ENCODE peak calls at places on chromosomes 5 and 9, in five cellular contexts. X, R, N, F and E are unnamed samples.

GRCh38 chr5:109388407-109388806 is 21.4 kb downstream of the PJA2 start:
- DNase-seq in X (peak; percentile 32), R (no peak), N (no peak), F (no peak), E (no peak)

GRCh38 chr5:74766348-74766886 is 500 bp downstream of the GFM2 start:
- DNase-seq in X (peak; percentile 73), R (peak; percentile 72), N (no peak), F (peak; percentile 57), E (peak; percentile 41)

GRCh38 chr9:12813533-12813932 is 38.7 kb downstream of the LURAP1L start:
- DNase-seq in X (no peak), R (no peak), N (no peak), F (no peak), E (no peak)

GRCh38 chr9:112035166-112035816 is 138.7 kb downstream of the UGCG start:
- DNase-seq in X (no peak), R (no peak), N (no peak), F (no peak), E (no peak)

GRCh38 chr5:68656936-68657857 is 436.6 kb upstream of the SLC30A5 start:
- DNase-seq in X (peak; percentile 17), R (no peak), N (no peak), F (no peak), E (no peak)

GRCh38 chr5:81980598-81981260 is 8.9 kb downstream of the ATG10 start:
- DNase-seq in X (no peak), R (no peak), N (no peak), F (no peak), E (no peak)

GRCh38 chr9:80467632-80468031 is 895.9 kb downstream of the TLE4 start:
- DNase-seq in X (no peak), R (no peak), N (no peak), F (no peak), E (no peak)

GRCh38 chr9:97237951-97238851 is 69.3 kb upstream of the CCDC180 start:
- DNase-seq in X (peak; percentile 88), R (peak; percentile 36), N (peak; percentile 70), F (peak; percentile 75), E (peak; percentile 42)

GRCh38 chr9:20658677-20659473 is 25.2 kb upstream of the FOCAD start:
- DNase-seq in X (peak; percentile 10), R (no peak), N (no peak), F (no peak), E (no peak)

GRCh38 chr5:154166901-154167791 is 23.4 kb upstream of the GALNT10 start:
- DNase-seq in X (no peak), R (no peak), N (no peak), F (no peak), E (no peak)

GRCh38 chr9:38196721-38197120 is 127.7 kb upstream of the SHB start:
- DNase-seq in X (no peak), R (no peak), N (no peak), F (no peak), E (no peak)

GRCh38 chr9:116337015-116337414 is 183.4 kb downstream of the PAPPA start:
- DNase-seq in X (peak; percentile 24), R (no peak), N (no peak), F (no peak), E (no peak)

GRCh38 chr5:53431665-53432064 is 48.8 kb upstream of the FST start:
- DNase-seq in X (no peak), R (no peak), N (no peak), F (no peak), E (no peak)

GRCh38 chr5:53429706-53430105 is 50.7 kb upstream of the FST start:
- DNase-seq in X (peak; percentile 35), R (no peak), N (no peak), F (no peak), E (no peak)

GRCh38 chr5:53433036-53433435 is 47.4 kb upstream of the FST start:
- DNase-seq in X (no peak), R (no peak), N (no peak), F (no peak), E (no peak)

GRCh38 chr5:53427965-53428364 is 52.5 kb upstream of the FST start:
- DNase-seq in X (peak; percentile 35), R (no peak), N (no peak), F (no peak), E (no peak)

GRCh38 chr5:53430618-53431252 is 49.7 kb upstream of the FST start:
- DNase-seq in X (peak; percentile 88), R (no peak), N (no peak), F (no peak), E (no peak)
- TF ChIP-seq CTCF in X (peak; percentile 73), R (peak; percentile 29), N (no peak), F (no peak), E (peak; percentile 12)

GRCh38 chr9:79237861-79238260 is 333.9 kb upstream of the TLE4 start:
- DNase-seq in X (peak; percentile 31), R (no peak), N (no peak), F (no peak), E (no peak)

GRCh38 chr9:79236466-79236865 is 335.3 kb upstream of the TLE4 start:
- DNase-seq in X (no peak), R (no peak), N (no peak), F (no peak), E (no peak)

DNA sequence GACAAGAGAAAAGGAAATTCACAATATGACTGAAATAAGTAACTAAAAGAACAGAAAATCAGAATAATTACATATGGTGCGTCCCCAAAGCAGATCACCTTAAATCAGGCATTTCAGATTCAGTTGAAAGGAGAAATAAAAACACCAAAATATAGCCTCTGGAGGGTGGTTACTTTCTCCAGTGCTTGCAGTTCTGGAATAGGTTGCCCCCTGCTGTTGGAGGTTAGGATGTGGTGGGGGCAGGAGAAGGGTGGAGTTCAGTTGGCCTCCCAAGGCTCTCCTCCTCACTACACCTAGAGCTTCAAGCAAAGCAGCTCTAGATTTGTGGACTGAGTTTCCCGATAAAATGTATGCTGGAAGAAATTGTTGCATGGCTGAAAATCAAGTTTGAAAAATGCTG is 338.2 kb upstream of the TLE4 start:
- DNase-seq in X (peak; percentile 53), R (peak; percentile 18), N (no peak), F (no peak), E (peak; percentile 10)
- TF ChIP-seq CTCF in X (peak; percentile 61), R (peak; percentile 17), N (no peak), F (no peak), E (no peak)

GRCh38 chr5:158821321-158821720 is 278.4 kb downstream of the EBF1 start:
- DNase-seq in X (no peak), R (no peak), N (no peak), F (no peak), E (peak; percentile 15)
- TF ChIP-seq CTCF in X (no peak), R (no peak), N (no peak), F (no peak), E (no peak)

DNA sequence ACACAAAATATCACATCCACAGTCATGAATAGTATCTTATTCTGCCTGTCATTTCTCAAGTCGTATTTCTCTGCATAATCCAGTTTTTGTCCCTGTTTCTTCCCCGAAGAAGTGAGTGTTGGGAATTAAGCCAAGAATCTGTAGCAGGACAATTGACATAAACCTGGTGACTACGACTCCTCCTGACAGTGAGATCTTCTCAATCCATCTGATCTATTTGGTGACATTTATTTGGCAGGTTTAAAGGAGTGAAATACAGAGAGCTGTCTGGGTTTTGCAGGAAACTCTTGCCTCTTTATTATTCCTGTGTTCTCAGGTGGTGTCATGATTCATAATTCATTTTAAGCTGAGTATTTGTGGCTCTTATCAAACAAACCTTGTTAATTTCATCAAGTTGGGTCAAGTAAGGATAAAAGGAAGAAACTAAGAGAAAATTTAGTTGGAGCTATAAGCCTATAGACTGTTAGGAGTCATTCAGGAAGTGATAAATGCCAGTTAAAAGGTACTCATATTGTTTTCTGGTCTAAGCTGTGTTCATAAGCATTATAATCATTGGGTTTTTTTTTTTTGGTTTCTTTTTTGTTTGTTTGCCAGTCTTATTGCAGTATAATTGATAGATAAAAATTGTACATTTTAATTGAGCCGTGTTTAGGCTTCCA is 95.9 kb upstream of the PCSK1 start:
- DNase-seq in X (no peak), R (no peak), N (no peak), F (no peak), E (no peak)
- TF ChIP-seq CTCF in X (no peak), R (no peak), N (no peak), F (no peak), E (no peak)

GRCh38 chr9:70340572-70340971 is 73.9 kb downstream of the KLF9 start:
- DNase-seq in X (peak; percentile 70), R (peak; percentile 19), N (no peak), F (no peak), E (no peak)
- TF ChIP-seq CTCF in X (peak; percentile 24), R (no peak), N (peak; percentile 66), F (peak; percentile 78), E (no peak)

GRCh38 chr9:74609671-74610416 is 112.7 kb downstream of the RORB start:
- DNase-seq in X (no peak), R (no peak), N (no peak), F (no peak), E (no peak)
- TF ChIP-seq CTCF in X (no peak), R (no peak), N (no peak), F (no peak), E (no peak)

GRCh38 chr9:110140276-110140675 is 67.7 kb downstream of the C9orf152 start:
- DNase-seq in X (no peak), R (no peak), N (no peak), F (no peak), E (no peak)

GRCh38 chr9:110143969-110144545 is 63.9 kb downstream of the C9orf152 start:
- DNase-seq in X (no peak), R (no peak), N (no peak), F (peak; percentile 66), E (peak; percentile 30)

GRCh38 chr9:110141118-110141797 is 66.7 kb downstream of the C9orf152 start:
- DNase-seq in X (peak; percentile 90), R (no peak), N (no peak), F (no peak), E (no peak)

GRCh38 chr9:110142253-110142652 is 65.7 kb downstream of the C9orf152 start:
- DNase-seq in X (no peak), R (no peak), N (no peak), F (no peak), E (no peak)

GRCh38 chr9:110142868-110143866 is 64.8 kb downstream of the C9orf152 start:
- DNase-seq in X (no peak), R (no peak), N (no peak), F (peak; percentile 55), E (peak; percentile 26)
- TF ChIP-seq CTCF in X (peak; percentile 29), R (peak; percentile 43), N (no peak), F (no peak), E (no peak)

GRCh38 chr5:110496276-110496675 is 230.2 kb downstream of the TMEM232 start:
- DNase-seq in X (no peak), R (no peak), N (no peak), F (no peak), E (no peak)
- TF ChIP-seq CTCF in X (no peak), R (no peak), N (no peak), F (no peak), E (no peak)

DNA sequence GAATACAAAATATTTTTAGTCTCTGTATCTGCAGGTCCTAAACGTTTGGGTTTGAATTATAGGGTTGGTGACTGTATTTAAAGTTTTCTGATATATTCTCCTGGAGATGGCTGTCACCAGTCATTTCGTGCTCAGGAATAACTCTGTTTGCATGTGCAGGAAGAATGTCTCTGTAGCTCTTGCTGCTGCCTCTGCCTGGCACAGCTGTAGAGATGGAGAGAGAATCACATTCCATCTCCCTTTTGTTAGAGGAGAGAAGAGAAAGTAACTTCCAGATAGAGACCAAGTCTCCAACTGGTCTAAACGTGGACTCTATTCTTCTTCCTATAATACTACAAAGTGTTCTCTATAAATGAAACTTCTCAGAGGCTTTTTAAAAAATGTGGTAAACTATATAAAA is 20.5 kb upstream of the STARD4 start:
- DNase-seq in X (no peak), R (no peak), N (no peak), F (no peak), E (no peak)
- TF ChIP-seq CTCF in X (no peak), R (no peak), N (no peak), F (no peak), E (no peak)